ENCODE peak calls at places on chromosomes 3 and 15, in six cellular contexts. R is mesendoderm, K is mesenchymal stem cell, I is IMR-90, U is neuronal stem cell, G is H1. T is an unnamed sample.

GRCh38 chr15:90030376-90030775 is 29.3 kb downstream of the ZNF710 start:
- DNase-seq in R (no peak), K (no peak), I (no peak), U (no peak), G (no peak), T (no peak)

GRCh38 chr15:26651909-26652308 is 121.0 kb downstream of the GABRB3 start:
- DNase-seq in R (peak), K (no peak), I (no peak), U (no peak), G (no peak), T (no peak)

GRCh38 chr3:191963182-191963581 is 502.2 kb downstream of the PYDC2 start:
- DNase-seq in R (peak), K (peak), I (no peak), U (peak), G (peak), T (no peak)

GRCh38 chr15:67812232-67812631 is 13.1 kb upstream of the SKOR1 start:
- DNase-seq in R (no peak), K (no peak), I (no peak), U (no peak), G (no peak), T (no peak)

GRCh38 chr15:89352476-89352875 is 17.9 kb upstream of the POLG start:
- DNase-seq in R (no peak), K (no peak), I (no peak), U (no peak), G (no peak), T (no peak)

GRCh38 chr15:58043192-58043903 is 22.2 kb downstream of the ALDH1A2 start:
- DNase-seq in R (peak), K (peak), I (peak), U (no peak), G (no peak), T (peak)

GRCh38 chr3:183824761-183825379 is 507 bp downstream of the MAP6D1 start:
- DNase-seq in R (peak), K (peak), I (no peak), U (no peak), G (no peak), T (no peak)

GRCh38 chr3:59981377-59981776 is 931.6 kb upstream of the CFAP20DC start:
- DNase-seq in R (no peak), K (no peak), I (no peak), U (no peak), G (no peak), T (peak)

GRCh38 chr15:55576911-55577310 is 11.2 kb downstream of the PYGO1 start:
- DNase-seq in R (peak), K (no peak), I (no peak), U (no peak), G (no peak), T (no peak)

GRCh38 chr3:39407259-39407629 is 724 bp downstream of the RPSA start:
- DNase-seq in R (no peak), K (peak), I (peak), U (no peak), G (no peak), T (no peak)

GRCh38 chr3:8937064-8938020 is 25.9 kb downstream of the RAD18 start:
- DNase-seq in R (no peak), K (peak), I (peak), U (no peak), G (no peak), T (peak)

GRCh38 chr15:70257573-70258220 is 160.0 kb upstream of the TLE3 start:
- DNase-seq in R (no peak), K (no peak), I (no peak), U (no peak), G (no peak), T (no peak)

GRCh38 chr15:84856731-84857417 is 27.6 kb upstream of the SLC28A1 start:
- DNase-seq in R (no peak), K (no peak), I (no peak), U (no peak), G (no peak), T (no peak)

GRCh38 chr3:150238995-150239612 is 169.0 kb upstream of the TSC22D2 start:
- DNase-seq in R (peak), K (no peak), I (no peak), U (no peak), G (peak), T (no peak)

GRCh38 chr15:67241132-67241855 is 13.2 kb downstream of the AAGAB start:
- DNase-seq in R (peak), K (no peak), I (no peak), U (no peak), G (no peak), T (no peak)

GRCh38 chr3:182902236-182902635 is 78.1 kb downstream of the DCUN1D1 start:
- DNase-seq in R (no peak), K (no peak), I (no peak), U (no peak), G (no peak), T (no peak)

GRCh38 chr3:197132916-197133530 is 103.4 kb upstream of the MELTF start:
- DNase-seq in R (no peak), K (peak), I (no peak), U (no peak), G (no peak), T (no peak)

GRCh38 chr15:86300371-86301106 is 220.9 kb downstream of the AGBL1 start:
- DNase-seq in R (no peak), K (no peak), I (no peak), U (no peak), G (no peak), T (no peak)

GRCh38 chr3:170584585-170585007 is 1.3 kb downstream of the SLC7A14 start:
- DNase-seq in R (peak), K (peak), I (peak), U (peak), G (no peak), T (peak)

GRCh38 chr15:69685524-69686452 is 233.2 kb downstream of the RPLP1 start:
- DNase-seq in R (no peak), K (no peak), I (no peak), U (no peak), G (no peak), T (no peak)

GRCh38 chr3:9349321-9350117 is 13.3 kb upstream of the THUMPD3 start:
- DNase-seq in R (no peak), K (peak), I (peak), U (no peak), G (no peak), T (no peak)

GRCh38 chr3:42735609-42736008 is 33.0 kb upstream of the HHATL start:
- DNase-seq in R (no peak), K (no peak), I (no peak), U (no peak), G (no peak), T (no peak)

GRCh38 chr3:50666801-50667200 is 7.9 kb upstream of the DOCK3 start:
- DNase-seq in R (no peak), K (no peak), I (peak), U (no peak), G (no peak), T (no peak)

GRCh38 chr15:48416301-48416700 is 85.1 kb downstream of the DUT start:
- DNase-seq in R (no peak), K (no peak), I (no peak), U (no peak), G (no peak), T (no peak)

GRCh38 chr3:127387119-127387518 is 99.3 kb upstream of the PRR20G start:
- DNase-seq in R (no peak), K (no peak), I (no peak), U (no peak), G (no peak), T (no peak)

GRCh38 chr3:123100192-123100776 is 33.5 kb downstream of the PDIA5 start:
- DNase-seq in R (no peak), K (no peak), I (no peak), U (no peak), G (no peak), T (no peak)

GRCh38 chr3:55143928-55144671 is 216.2 kb upstream of the LRTM1 start:
- DNase-seq in R (no peak), K (peak), I (peak), U (no peak), G (no peak), T (peak)

GRCh38 chr3:58009749-58010535 is 1.7 kb downstream of the FLNB start:
- DNase-seq in R (peak), K (peak), I (no peak), U (no peak), G (no peak), T (peak)

GRCh38 chr15:74398183-74398582 is 30.7 kb upstream of the CYP11A1 start:
- DNase-seq in R (no peak), K (no peak), I (no peak), U (no peak), G (no peak), T (no peak)

GRCh38 chr3:41198526-41198925 is 779 bp upstream of the CTNNB1 start:
- DNase-seq in R (peak), K (no peak), I (no peak), U (peak), G (no peak), T (peak)

GRCh38 chr3:140762751-140763150 is 84.9 kb downstream of the TRIM42 start:
- DNase-seq in R (no peak), K (no peak), I (no peak), U (no peak), G (no peak), T (no peak)

GRCh38 chr15:73338058-73338457 is 30.7 kb downstream of the HCN4 start:
- DNase-seq in R (no peak), K (no peak), I (no peak), U (no peak), G (no peak), T (no peak)

GRCh38 chr3:128745742-128746141 is 19.8 kb downstream of the RAB7A start:
- DNase-seq in R (peak), K (no peak), I (no peak), U (no peak), G (no peak), T (no peak)

GRCh38 chr3:172506094-172506493 is 17.1 kb downstream of the TNFSF10 start:
- DNase-seq in R (no peak), K (no peak), I (no peak), U (no peak), G (no peak), T (no peak)

DNA sequence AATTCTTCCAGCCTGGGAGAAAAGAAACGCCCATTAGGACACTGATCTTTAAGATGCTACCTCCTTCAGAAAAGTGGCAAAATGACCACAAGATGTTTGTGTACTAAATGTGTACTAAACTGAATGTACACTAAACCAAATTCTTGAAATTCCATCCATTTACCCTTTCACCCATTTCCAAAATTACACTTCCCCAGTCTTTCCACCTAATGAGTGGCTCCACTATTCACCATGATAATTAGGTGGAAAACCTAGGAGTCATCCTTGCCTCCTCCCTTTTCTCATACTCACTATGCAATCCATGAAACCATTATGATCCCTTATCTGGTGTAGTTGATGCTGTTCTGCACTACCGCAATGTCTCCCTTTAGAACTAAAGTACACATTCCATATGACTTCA is 452.1 kb upstream of the THBS1 start:
- DNase-seq in R (no peak), K (peak), I (no peak), U (no peak), G (no peak), T (peak)
- H3K4me3 ChIP-seq in R (no peak), K (no peak), I (no peak), U (no peak), G (no peak), T (no peak)

GRCh38 chr3:19946291-19946831 is 536 bp upstream of the RAB5A start:
- DNase-seq in R (no peak), K (no peak), I (no peak), U (no peak), G (peak), T (no peak)
- H4K8ac ChIP-seq in R (peak), K (peak), I (peak), U (no peak), G (peak), T (peak)

DNA sequence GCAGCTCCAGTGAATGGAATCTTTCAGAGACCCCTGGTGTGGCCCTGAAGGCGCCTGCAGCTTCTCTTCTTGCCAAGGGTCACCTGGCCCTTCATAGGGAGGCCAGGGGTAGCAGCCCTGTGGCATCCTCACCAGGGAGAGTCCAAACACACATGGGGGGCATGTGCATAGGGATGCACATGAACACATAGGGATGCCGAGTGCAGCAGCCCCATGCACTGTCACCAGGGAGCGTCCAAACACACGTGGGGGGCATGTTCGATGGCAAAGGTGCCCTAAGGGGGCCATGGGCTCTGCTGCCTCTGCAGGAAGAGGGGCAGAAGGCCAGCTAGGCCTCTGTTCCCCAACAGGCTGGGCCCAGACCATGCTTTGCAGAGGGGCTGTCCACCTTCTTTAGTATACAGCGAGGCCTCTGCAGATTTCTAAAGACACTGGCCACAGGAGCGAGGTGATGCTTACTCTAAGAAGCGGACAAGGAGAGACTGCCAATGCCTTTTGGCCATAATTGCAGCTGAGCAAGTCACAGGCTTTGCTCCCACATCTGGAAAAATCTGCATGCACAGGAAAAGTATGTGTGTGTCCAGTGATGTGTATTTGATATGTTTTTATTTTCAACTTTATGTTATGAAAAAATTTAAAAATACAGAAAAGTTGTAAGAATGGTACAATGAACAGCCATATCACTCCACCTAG is 20.9 kb downstream of the ANAPC13 start:
- DNase-seq in R (peak), K (no peak), I (no peak), U (no peak), G (no peak), T (no peak)
- H2BK120ac ChIP-seq in R (no peak), K (no peak), I (peak), U (no peak), G (no peak), T (peak)

GRCh38 chr15:65067334-65067644 is 502 bp downstream of the RASL12 start:
- DNase-seq in R (no peak), K (no peak), I (no peak), U (no peak), G (no peak), T (no peak)
- H3K4me3 ChIP-seq in R (peak), K (peak), I (no peak), U (peak), G (peak), T (peak)

DNA sequence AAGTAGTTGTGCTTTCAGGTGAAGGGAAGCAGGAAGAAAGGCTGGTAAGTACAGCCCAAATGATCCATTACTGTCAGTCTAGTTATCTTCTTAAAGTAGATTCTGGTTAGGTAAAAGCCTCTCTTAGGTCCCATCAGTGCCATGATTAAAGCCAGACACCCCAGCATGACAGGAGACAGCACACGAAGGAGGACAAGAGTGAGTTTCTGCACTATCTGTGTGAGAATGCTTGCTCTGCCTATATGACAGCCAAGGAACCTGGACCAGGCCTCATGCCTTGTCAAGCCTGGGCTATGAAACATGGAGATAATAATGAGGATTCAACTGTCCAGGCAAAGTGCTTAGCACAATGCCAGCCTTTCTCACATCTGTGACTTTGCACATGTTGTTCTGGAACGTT is 13.5 kb upstream of the FILIP1L start:
- DNase-seq in R (no peak), K (no peak), I (no peak), U (no peak), G (no peak), T (no peak)
- H4K8ac ChIP-seq in R (no peak), K (no peak), I (no peak), U (no peak), G (no peak), T (no peak)

GRCh38 chr15:50767332-50767861 is 1.9 kb upstream of the SPPL2A start:
- DNase-seq in R (no peak), K (no peak), I (no peak), U (no peak), G (no peak), T (no peak)
- H2BK120ac ChIP-seq in R (no peak), K (no peak), I (no peak), U (no peak), G (no peak), T (no peak)

GRCh38 chr3:114743746-114744145 is 403.3 kb downstream of the ZBTB20 start:
- DNase-seq in R (no peak), K (no peak), I (no peak), U (no peak), G (no peak), T (no peak)

GRCh38 chr3:114741066-114741465 is 406.0 kb downstream of the ZBTB20 start:
- DNase-seq in R (no peak), K (no peak), I (peak), U (no peak), G (no peak), T (no peak)

GRCh38 chr3:114745322-114746240 is 401.5 kb downstream of the ZBTB20 start:
- DNase-seq in R (no peak), K (peak), I (peak), U (no peak), G (no peak), T (peak)

DNA sequence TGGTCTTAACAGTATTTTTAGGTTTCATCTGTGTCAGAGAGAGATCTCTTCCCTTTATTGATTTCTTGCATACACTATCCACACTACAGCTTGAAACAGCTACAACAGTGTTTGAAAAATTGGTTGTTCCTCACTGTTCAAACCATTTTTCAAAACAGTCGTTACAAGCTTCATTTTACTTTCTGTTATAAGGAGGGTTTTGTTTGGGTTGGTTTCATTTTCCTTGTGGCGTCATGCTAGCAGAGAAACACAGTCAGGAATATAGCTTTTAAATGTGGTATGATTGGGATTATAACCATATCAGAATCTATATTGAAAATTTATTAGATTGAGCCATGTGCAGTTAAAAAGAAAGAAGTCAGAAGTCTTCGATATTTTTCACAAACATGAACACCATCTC is 400.6 kb downstream of the ZBTB20 start:
- DNase-seq in R (no peak), K (no peak), I (no peak), U (no peak), G (no peak), T (no peak)
- H3K4me3 ChIP-seq in R (no peak), K (peak), I (no peak), U (no peak), G (no peak), T (no peak)

GRCh38 chr3:19934098-19934566 is at the start of gene EFHB:
- DNase-seq in R (peak), K (peak), I (peak), U (peak), G (peak), T (peak)
- H4K8ac ChIP-seq in R (no peak), K (no peak), I (no peak), U (no peak), G (no peak), T (no peak)